ENCODE peak calls at places on chromosomes 1 and 21, in five cellular contexts. J is gastrocnemius medialis, F is suprapubic skin, H is fibroblast of lung, S is psoas muscle. B is an unnamed sample. For H3K4me1, the result is how much of the 10 kb centered on the place peaks cover.

GRCh38 chr1:186950547-186950946 is 121.8 kb downstream of the PLA2G4A start:
- DNase-seq in J (no peak), F (no peak), H (no peak), S (no peak), B (no peak)

GRCh38 chr1:228781161-228781771 is 46.0 kb downstream of the RHOU start:
- DNase-seq in J (no peak), F (no peak), H (peak), S (no peak), B (no peak)

GRCh38 chr1:24309762-24310485 is 9.2 kb upstream of the GRHL3 start:
- DNase-seq in J (no peak), F (no peak), H (no peak), S (no peak), B (no peak)

GRCh38 chr1:167412072-167412471 is 106.3 kb downstream of the CD247 start:
- DNase-seq in J (no peak), F (no peak), H (no peak), S (no peak), B (no peak)

GRCh38 chr1:115217150-115218033 is 120.7 kb downstream of the NGF start:
- DNase-seq in J (no peak), F (no peak), H (no peak), S (no peak), B (no peak)

GRCh38 chr1:162292422-162292849 is 84.2 kb downstream of the SPATA46 start:
- DNase-seq in J (no peak), F (no peak), H (peak), S (no peak), B (no peak)

GRCh38 chr1:26432793-26433192 is 672 bp downstream of the DHDDS start:
- DNase-seq in J (no peak), F (no peak), H (no peak), S (no peak), B (no peak)

GRCh38 chr1:4422496-4423289 is 231.7 kb upstream of the AJAP1 start:
- DNase-seq in J (no peak), F (no peak), H (no peak), S (no peak), B (no peak)

GRCh38 chr1:228438266-228438665 is 21.6 kb upstream of the TRIM17 start:
- DNase-seq in J (no peak), F (peak), H (no peak), S (no peak), B (no peak)

GRCh38 chr1:206890125-206890637 is 7.1 kb upstream of the IL24 start:
- DNase-seq in J (no peak), F (no peak), H (peak), S (no peak), B (no peak)

GRCh38 chr1:34927316-34927715 is 2.1 kb downstream of the DLGAP3 start:
- DNase-seq in J (no peak), F (no peak), H (no peak), S (no peak), B (no peak)

GRCh38 chr1:208951908-208952307 is 631.6 kb upstream of the CAMK1G start:
- DNase-seq in J (no peak), F (no peak), H (peak), S (no peak), B (no peak)

GRCh38 chr1:207873055-207873890 is 37.7 kb downstream of the CD34 start:
- DNase-seq in J (no peak), F (no peak), H (no peak), S (peak), B (peak)

GRCh38 chr1:246513041-246513440 is 6.0 kb upstream of the SMYD3 start:
- DNase-seq in J (no peak), F (peak), H (no peak), S (no peak), B (no peak)

GRCh38 chr1:162972768-162973167 is 96.4 kb upstream of the RGS4 start:
- DNase-seq in J (no peak), F (no peak), H (no peak), S (no peak), B (no peak)

GRCh38 chr1:52523376-52523775 is 29.5 kb downstream of the TUT4 start:
- DNase-seq in J (no peak), F (no peak), H (peak), S (no peak), B (no peak)

GRCh38 chr1:173297798-173298391 is 90.8 kb upstream of the TNFSF4 start:
- DNase-seq in J (no peak), F (no peak), H (no peak), S (no peak), B (no peak)

GRCh38 chr1:41321277-41321676 is 40.0 kb upstream of the FOXO6 start:
- DNase-seq in J (no peak), F (no peak), H (no peak), S (no peak), B (no peak)

GRCh38 chr1:53502641-53503432 is 43.6 kb downstream of the DMRTB1 start:
- DNase-seq in J (no peak), F (no peak), H (no peak), S (no peak), B (no peak)

GRCh38 chr1:225423518-225423855 is 4.4 kb downstream of the LBR start:
- DNase-seq in J (no peak), F (no peak), H (no peak), S (no peak), B (no peak)
- H3K4me3 ChIP-seq in J (no peak), F (no peak), H (peak), S (no peak), B (no peak)

DNA sequence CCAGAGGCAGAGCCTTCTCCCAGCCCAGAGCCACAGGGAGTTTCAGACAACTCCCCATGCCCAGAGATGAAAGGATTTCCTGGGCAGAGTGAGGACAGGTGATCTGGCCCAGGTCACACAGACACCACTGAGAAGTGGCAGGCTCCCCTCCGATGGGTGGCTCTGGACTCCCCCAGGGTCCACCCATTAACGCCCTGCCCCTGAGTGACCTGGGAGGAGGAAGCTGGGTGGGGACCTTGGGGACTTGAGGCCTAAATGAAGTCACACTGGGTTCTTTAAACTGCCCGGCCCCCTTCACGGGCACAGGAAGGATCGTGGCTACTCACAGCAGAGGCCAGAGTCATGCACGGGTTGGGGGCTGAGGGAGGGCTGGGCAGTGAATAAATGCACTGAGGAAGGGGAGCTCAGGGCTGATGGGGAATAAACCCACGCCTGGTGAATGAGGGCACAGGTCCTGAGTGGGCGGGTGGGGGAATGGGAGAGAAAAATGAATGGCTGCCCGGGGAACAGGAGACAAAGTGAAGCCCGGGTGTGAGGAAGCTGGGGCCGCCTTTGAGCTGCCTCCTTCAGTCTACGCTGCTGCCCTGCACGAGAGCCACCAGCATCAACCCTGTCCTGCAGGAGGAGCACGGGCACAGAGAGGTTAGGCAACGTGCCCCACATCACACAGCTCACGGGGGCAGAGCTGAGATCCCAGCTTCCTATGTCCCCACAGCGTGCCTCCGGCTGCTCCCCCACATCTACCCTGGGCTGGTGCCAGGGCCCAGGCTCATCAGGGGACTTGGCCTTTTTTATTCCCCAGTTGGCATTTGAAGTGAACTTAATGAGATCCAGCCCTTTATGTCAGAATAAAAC is 404.3 kb downstream of the MATN1 start:
- DNase-seq in J (no peak), F (peak), H (no peak), S (no peak), B (peak)
- TF ChIP-seq CTCF in J (no peak), F (no peak), H (no peak), S (no peak), B (no peak)

GRCh38 chr1:61926597-61926996 is 184.3 kb downstream of the PATJ start:
- DNase-seq in J (no peak), F (no peak), H (no peak), S (no peak), B (no peak)

GRCh38 chr1:61931587-61932279 is 189.5 kb downstream of the PATJ start:
- DNase-seq in J (no peak), F (no peak), H (no peak), S (no peak), B (no peak)

GRCh38 chr1:61935516-61935915 is 193.2 kb downstream of the PATJ start:
- DNase-seq in J (no peak), F (no peak), H (no peak), S (no peak), B (no peak)

GRCh38 chr1:61925591-61926298 is 183.5 kb downstream of the PATJ start:
- DNase-seq in J (no peak), F (no peak), H (no peak), S (no peak), B (no peak)

DNA sequence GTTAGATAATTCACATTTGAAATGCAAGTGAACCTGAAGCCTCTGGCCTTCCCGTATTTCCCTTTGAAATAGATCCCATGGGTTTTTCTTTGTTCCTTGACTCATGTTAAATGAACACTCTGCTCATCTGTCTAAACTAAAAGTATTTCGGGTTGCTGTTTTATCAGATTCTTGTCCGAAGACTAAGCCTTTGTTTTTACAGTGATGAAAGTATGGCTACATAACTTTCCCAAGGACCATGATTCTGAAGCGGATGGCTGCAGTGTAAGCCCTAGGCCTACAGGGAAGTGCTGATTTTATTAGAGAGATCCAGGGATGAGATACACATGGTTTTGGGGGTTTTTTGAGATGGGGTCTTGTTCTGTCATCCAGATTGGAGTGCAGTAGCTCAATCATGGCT is 188.0 kb downstream of the PATJ start:
- DNase-seq in J (no peak), F (no peak), H (no peak), S (no peak), B (no peak)
- H3K4me1 ChIP-seq in J (under half), F (under half), H (under half), S (under half), B (under half)

GRCh38 chr1:39701092-39701460 is 9.8 kb upstream of the HPCAL4 start:
- DNase-seq in J (no peak), F (no peak), H (peak), S (no peak), B (no peak)
- H3K4me3 ChIP-seq in J (no peak), F (peak), H (no peak), S (no peak), B (no peak)

DNA sequence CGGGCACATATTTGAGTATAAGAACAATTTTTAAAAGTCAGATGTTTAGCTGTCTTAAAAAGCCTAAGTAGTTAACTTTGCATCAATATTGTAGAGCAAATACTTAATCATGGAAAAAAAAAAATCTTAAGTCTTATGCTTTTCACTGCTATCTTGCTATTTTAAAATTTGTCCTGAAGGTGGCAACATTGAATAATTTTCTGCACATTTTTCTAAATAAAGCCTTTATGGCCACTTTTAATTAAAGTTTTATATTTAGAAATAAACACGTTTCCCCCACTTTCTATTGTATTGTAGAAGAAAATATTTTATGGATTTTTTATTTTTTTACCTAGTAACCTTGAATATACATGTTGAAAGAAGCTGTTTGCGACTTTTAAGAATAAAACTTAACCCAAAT is 198.8 kb downstream of the AMY1C start:
- DNase-seq in J (no peak), F (no peak), H (peak), S (no peak), B (no peak)
- TF ChIP-seq CTCF in J (no peak), F (no peak), H (peak), S (peak), B (no peak)

GRCh38 chr21:43316156-43316845 is 110.6 kb downstream of the SIK1 start:
- DNase-seq in J (no peak), F (no peak), H (no peak), S (peak), B (no peak)
- H3K4me1 ChIP-seq in J (under half), F (under half), H (under half), S (under half), B (under half)

GRCh38 chr1:117541003-117541402 is 64.8 kb upstream of the TENT5C start:
- DNase-seq in J (peak), F (no peak), H (peak), S (peak), B (no peak)

GRCh38 chr1:117535776-117536175 is 70.1 kb upstream of the TENT5C start:
- DNase-seq in J (no peak), F (no peak), H (no peak), S (no peak), B (no peak)

GRCh38 chr1:117534995-117535467 is 70.8 kb upstream of the TENT5C start:
- DNase-seq in J (no peak), F (no peak), H (peak), S (no peak), B (no peak)

GRCh38 chr1:117540532-117540931 is 65.3 kb upstream of the TENT5C start:
- DNase-seq in J (no peak), F (no peak), H (no peak), S (no peak), B (no peak)

GRCh38 chr1:117537291-117537920 is 68.4 kb upstream of the TENT5C start:
- DNase-seq in J (no peak), F (no peak), H (no peak), S (no peak), B (no peak)
- H3K4me3 ChIP-seq in J (no peak), F (no peak), H (no peak), S (no peak), B (no peak)

GRCh38 chr1:178367151-178367550 is 129.6 kb downstream of the CLEC20A start:
- DNase-seq in J (no peak), F (no peak), H (no peak), S (no peak), B (no peak)

GRCh38 chr1:178362784-178363183 is 134.0 kb downstream of the CLEC20A start:
- DNase-seq in J (no peak), F (no peak), H (peak), S (no peak), B (no peak)

GRCh38 chr1:178364782-178365181 is 132.0 kb downstream of the CLEC20A start:
- DNase-seq in J (no peak), F (no peak), H (no peak), S (no peak), B (no peak)

GRCh38 chr1:178360421-178360820 is 136.3 kb downstream of the CLEC20A start:
- DNase-seq in J (no peak), F (no peak), H (no peak), S (no peak), B (no peak)

DNA sequence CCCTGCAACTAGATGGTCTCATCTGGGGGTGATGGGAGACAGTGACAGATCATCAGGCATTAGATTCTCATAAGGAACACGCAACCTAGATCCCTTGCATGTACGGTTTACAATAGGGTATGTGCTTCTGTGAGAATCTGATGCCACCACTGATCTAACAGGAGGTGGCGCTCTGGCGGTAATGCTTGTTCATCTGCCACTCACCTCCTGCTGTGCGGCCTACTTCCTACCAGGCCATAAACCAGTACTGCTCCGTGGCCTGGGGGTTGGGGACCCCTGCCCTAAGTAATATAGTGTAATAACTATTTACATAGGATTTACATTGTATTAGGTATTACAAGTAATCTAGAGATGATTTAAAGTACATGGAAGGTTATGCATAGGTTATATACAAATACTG is 134.9 kb downstream of the CLEC20A start:
- DNase-seq in J (no peak), F (no peak), H (no peak), S (no peak), B (no peak)
- TF ChIP-seq CTCF in J (no peak), F (no peak), H (no peak), S (no peak), B (no peak)

GRCh38 chr21:46507562-46507961 is 48.9 kb downstream of the DIP2A start:
- DNase-seq in J (no peak), F (no peak), H (no peak), S (no peak), B (no peak)

GRCh38 chr21:46503922-46504539 is 45.3 kb downstream of the DIP2A start:
- DNase-seq in J (no peak), F (no peak), H (no peak), S (no peak), B (no peak)

GRCh38 chr21:46504681-46505080 is 46.0 kb downstream of the DIP2A start:
- DNase-seq in J (no peak), F (no peak), H (no peak), S (no peak), B (no peak)

GRCh38 chr21:46515109-46515508 is 56.4 kb downstream of the DIP2A start:
- DNase-seq in J (peak), F (no peak), H (peak), S (peak), B (no peak)

DNA sequence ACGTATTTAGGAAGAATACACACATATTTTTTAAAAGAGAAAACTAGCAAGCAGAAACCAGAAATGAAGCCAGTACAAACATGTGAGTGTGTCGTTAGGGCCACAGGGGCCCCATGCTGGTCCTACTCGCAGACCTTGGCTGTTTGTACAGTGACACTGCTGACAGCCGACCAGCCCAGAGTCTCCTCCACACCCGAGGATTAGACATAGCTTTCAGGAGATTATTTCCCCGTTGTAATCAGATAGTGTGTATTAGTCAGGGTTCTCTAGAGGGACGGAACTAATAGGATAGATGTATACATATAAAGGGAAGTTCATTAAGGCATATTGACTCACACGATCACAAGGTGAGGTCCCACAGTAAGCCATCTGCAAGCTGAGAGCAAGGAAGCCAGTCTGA is 51.1 kb downstream of the DIP2A start:
- DNase-seq in J (no peak), F (no peak), H (peak), S (no peak), B (no peak)
- H3K4me1 ChIP-seq in J (under half), F (under half), H (under half), S (under half), B (under half)